ENCODE peak calls at places on chromosomes 6 and 20, in six cellular contexts. One of them, this sample, is unnamed.

GRCh38 chr6:318265-318890 is 26.1 kb downstream of the DUSP22 start:
- DNase-seq in Panc1: no peak
- DNase-seq in sigmoid colon: peak; percentile 54
- DNase-seq in HL-60: no peak
- DNase-seq in stomach: no peak
- DNase-seq in vagina: no peak
- DNase-seq in this sample: no peak

GRCh38 chr6:52407467-52407866 is 12.7 kb upstream of the EFHC1 start:
- DNase-seq in Panc1: no peak
- DNase-seq in sigmoid colon: no peak
- DNase-seq in HL-60: peak; percentile 42
- DNase-seq in stomach: no peak
- DNase-seq in vagina: no peak
- DNase-seq in this sample: peak; percentile 68

GRCh38 chr6:130697661-130698535 is 129.3 kb upstream of the SMLR1 start:
- DNase-seq in Panc1: peak; percentile 10
- DNase-seq in sigmoid colon: no peak
- DNase-seq in HL-60: peak; percentile 8
- DNase-seq in stomach: peak; percentile 40
- DNase-seq in vagina: no peak
- DNase-seq in this sample: peak; percentile 30

GRCh38 chr6:127069659-127070279 is 48.7 kb upstream of the RSPO3 start:
- DNase-seq in Panc1: no peak
- DNase-seq in sigmoid colon: no peak
- DNase-seq in HL-60: no peak
- DNase-seq in stomach: no peak
- DNase-seq in vagina: no peak
- DNase-seq in this sample: peak; percentile 39

GRCh38 chr6:111377558-111378120 is 105.4 kb downstream of the REV3L start:
- DNase-seq in Panc1: no peak
- DNase-seq in sigmoid colon: no peak
- DNase-seq in HL-60: no peak
- DNase-seq in stomach: no peak
- DNase-seq in vagina: no peak
- DNase-seq in this sample: no peak

GRCh38 chr6:18509871-18510643 is 122.9 kb downstream of the RNF144B start:
- DNase-seq in Panc1: no peak
- DNase-seq in sigmoid colon: no peak
- DNase-seq in HL-60: no peak
- DNase-seq in stomach: no peak
- DNase-seq in vagina: no peak
- DNase-seq in this sample: no peak

GRCh38 chr20:41133709-41134361 is 3.5 kb upstream of the PLCG1 start:
- DNase-seq in Panc1: no peak
- DNase-seq in sigmoid colon: no peak
- DNase-seq in HL-60: no peak
- DNase-seq in stomach: no peak
- DNase-seq in vagina: no peak
- DNase-seq in this sample: no peak

GRCh38 chr20:10469599-10469998 is 34.5 kb downstream of the SLX4IP start:
- DNase-seq in Panc1: peak; percentile 60
- DNase-seq in sigmoid colon: peak; percentile 88
- DNase-seq in HL-60: peak; percentile 78
- DNase-seq in stomach: no peak
- DNase-seq in vagina: no peak
- DNase-seq in this sample: peak; percentile 77

GRCh38 chr20:642398-643174 is 10.4 kb downstream of the SRXN1 start:
- DNase-seq in Panc1: no peak
- DNase-seq in sigmoid colon: no peak
- DNase-seq in HL-60: no peak
- DNase-seq in stomach: no peak
- DNase-seq in vagina: no peak
- DNase-seq in this sample: peak; percentile 69

GRCh38 chr6:14228571-14228970 is 111.0 kb downstream of the CD83 start:
- DNase-seq in Panc1: no peak
- DNase-seq in sigmoid colon: no peak
- DNase-seq in HL-60: no peak
- DNase-seq in stomach: no peak
- DNase-seq in vagina: no peak
- DNase-seq in this sample: no peak

GRCh38 chr6:98821739-98822405 is 12.5 kb upstream of the POU3F2 start:
- DNase-seq in Panc1: no peak
- DNase-seq in sigmoid colon: no peak
- DNase-seq in HL-60: no peak
- DNase-seq in stomach: no peak
- DNase-seq in vagina: no peak
- DNase-seq in this sample: no peak

GRCh38 chr20:34296468-34296867 is 6.7 kb downstream of the AHCY start:
- DNase-seq in Panc1: no peak
- DNase-seq in sigmoid colon: no peak
- DNase-seq in HL-60: no peak
- DNase-seq in stomach: no peak
- DNase-seq in vagina: no peak
- DNase-seq in this sample: no peak

GRCh38 chr6:156110249-156110648 is 654.6 kb upstream of the NOX3 start:
- DNase-seq in Panc1: no peak
- DNase-seq in sigmoid colon: no peak
- DNase-seq in HL-60: no peak
- DNase-seq in stomach: no peak
- DNase-seq in vagina: no peak
- DNase-seq in this sample: no peak

GRCh38 chr6:156109713-156110112 is 654.1 kb upstream of the NOX3 start:
- DNase-seq in Panc1: no peak
- DNase-seq in sigmoid colon: no peak
- DNase-seq in HL-60: no peak
- DNase-seq in stomach: no peak
- DNase-seq in vagina: no peak
- DNase-seq in this sample: no peak

GRCh38 chr6:156111913-156112312 is 656.3 kb upstream of the NOX3 start:
- DNase-seq in Panc1: no peak
- DNase-seq in sigmoid colon: no peak
- DNase-seq in HL-60: no peak
- DNase-seq in stomach: no peak
- DNase-seq in vagina: no peak
- DNase-seq in this sample: no peak

GRCh38 chr6:156102129-156102528 is 646.5 kb upstream of the NOX3 start:
- DNase-seq in Panc1: no peak
- DNase-seq in sigmoid colon: no peak
- DNase-seq in HL-60: no peak
- DNase-seq in stomach: no peak
- DNase-seq in vagina: no peak
- DNase-seq in this sample: no peak

GRCh38 chr6:156107514-156108150 is 652.0 kb upstream of the NOX3 start:
- DNase-seq in Panc1: no peak
- DNase-seq in sigmoid colon: no peak
- DNase-seq in HL-60: no peak
- DNase-seq in stomach: no peak
- DNase-seq in vagina: no peak
- DNase-seq in this sample: no peak
- TF ChIP-seq POLR2AphosphoS5 in Panc1: no peak
- TF ChIP-seq POLR2AphosphoS5 in sigmoid colon: no peak
- TF ChIP-seq POLR2AphosphoS5 in HL-60: no peak
- TF ChIP-seq POLR2AphosphoS5 in stomach: no peak
- TF ChIP-seq POLR2AphosphoS5 in vagina: no peak
- TF ChIP-seq POLR2AphosphoS5 in this sample: no peak

GRCh38 chr6:154623391-154623790 is 109.8 kb upstream of the SCAF8 start:
- DNase-seq in Panc1: no peak
- DNase-seq in sigmoid colon: no peak
- DNase-seq in HL-60: no peak
- DNase-seq in stomach: no peak
- DNase-seq in vagina: no peak
- DNase-seq in this sample: no peak

GRCh38 chr6:154624038-154624599 is 109.1 kb upstream of the SCAF8 start:
- DNase-seq in Panc1: no peak
- DNase-seq in sigmoid colon: no peak
- DNase-seq in HL-60: no peak
- DNase-seq in stomach: no peak
- DNase-seq in vagina: no peak
- DNase-seq in this sample: no peak

GRCh38 chr6:154619183-154619582 is 108.7 kb upstream of the CNKSR3 start:
- DNase-seq in Panc1: no peak
- DNase-seq in sigmoid colon: no peak
- DNase-seq in HL-60: no peak
- DNase-seq in stomach: peak; percentile 58
- DNase-seq in vagina: no peak
- DNase-seq in this sample: no peak

GRCh38 chr6:154622618-154623336 is 110.4 kb upstream of the SCAF8 start:
- DNase-seq in Panc1: no peak
- DNase-seq in sigmoid colon: no peak
- DNase-seq in HL-60: no peak
- DNase-seq in stomach: peak; percentile 84
- DNase-seq in vagina: no peak
- DNase-seq in this sample: no peak

GRCh38 chr6:154621611-154622010 is 111.1 kb upstream of the CNKSR3 start:
- DNase-seq in Panc1: no peak
- DNase-seq in sigmoid colon: no peak
- DNase-seq in HL-60: no peak
- DNase-seq in stomach: no peak
- DNase-seq in vagina: no peak
- DNase-seq in this sample: no peak
- TF ChIP-seq POLR2AphosphoS5 in Panc1: no peak
- TF ChIP-seq POLR2AphosphoS5 in sigmoid colon: no peak
- TF ChIP-seq POLR2AphosphoS5 in HL-60: no peak
- TF ChIP-seq POLR2AphosphoS5 in stomach: no peak
- TF ChIP-seq POLR2AphosphoS5 in vagina: no peak
- TF ChIP-seq POLR2AphosphoS5 in this sample: no peak

GRCh38 chr6:31113861-31114539 is 600 bp upstream of the PSORS1C1 start:
- DNase-seq in Panc1: no peak
- DNase-seq in sigmoid colon: no peak
- DNase-seq in HL-60: no peak
- DNase-seq in stomach: no peak
- DNase-seq in vagina: no peak
- DNase-seq in this sample: no peak

GRCh38 chr6:31116661-31117385 is 2.2 kb downstream of the PSORS1C1 start:
- DNase-seq in Panc1: no peak
- DNase-seq in sigmoid colon: no peak
- DNase-seq in HL-60: no peak
- DNase-seq in stomach: no peak
- DNase-seq in vagina: no peak
- DNase-seq in this sample: no peak

GRCh38 chr6:31115941-31116560 is 1.5 kb downstream of the PSORS1C1 start:
- DNase-seq in Panc1: no peak
- DNase-seq in sigmoid colon: no peak
- DNase-seq in HL-60: no peak
- DNase-seq in stomach: no peak
- DNase-seq in vagina: no peak
- DNase-seq in this sample: no peak

GRCh38 chr6:31114540-31114876 is at the start of gene PSORS1C1:
- DNase-seq in Panc1: peak; percentile 72
- DNase-seq in sigmoid colon: peak; percentile 97
- DNase-seq in HL-60: no peak
- DNase-seq in stomach: peak; percentile 83
- DNase-seq in vagina: no peak
- DNase-seq in this sample: peak; percentile 49

GRCh38 chr6:31114970-31115849 is 610 bp downstream of the PSORS1C1 start:
- DNase-seq in Panc1: no peak
- DNase-seq in sigmoid colon: no peak
- DNase-seq in HL-60: no peak
- DNase-seq in stomach: no peak
- DNase-seq in vagina: no peak
- DNase-seq in this sample: peak; percentile 25
- TF ChIP-seq POLR2AphosphoS5 in Panc1: no peak
- TF ChIP-seq POLR2AphosphoS5 in sigmoid colon: no peak
- TF ChIP-seq POLR2AphosphoS5 in HL-60: no peak
- TF ChIP-seq POLR2AphosphoS5 in stomach: no peak
- TF ChIP-seq POLR2AphosphoS5 in vagina: no peak
- TF ChIP-seq POLR2AphosphoS5 in this sample: no peak

DNA sequence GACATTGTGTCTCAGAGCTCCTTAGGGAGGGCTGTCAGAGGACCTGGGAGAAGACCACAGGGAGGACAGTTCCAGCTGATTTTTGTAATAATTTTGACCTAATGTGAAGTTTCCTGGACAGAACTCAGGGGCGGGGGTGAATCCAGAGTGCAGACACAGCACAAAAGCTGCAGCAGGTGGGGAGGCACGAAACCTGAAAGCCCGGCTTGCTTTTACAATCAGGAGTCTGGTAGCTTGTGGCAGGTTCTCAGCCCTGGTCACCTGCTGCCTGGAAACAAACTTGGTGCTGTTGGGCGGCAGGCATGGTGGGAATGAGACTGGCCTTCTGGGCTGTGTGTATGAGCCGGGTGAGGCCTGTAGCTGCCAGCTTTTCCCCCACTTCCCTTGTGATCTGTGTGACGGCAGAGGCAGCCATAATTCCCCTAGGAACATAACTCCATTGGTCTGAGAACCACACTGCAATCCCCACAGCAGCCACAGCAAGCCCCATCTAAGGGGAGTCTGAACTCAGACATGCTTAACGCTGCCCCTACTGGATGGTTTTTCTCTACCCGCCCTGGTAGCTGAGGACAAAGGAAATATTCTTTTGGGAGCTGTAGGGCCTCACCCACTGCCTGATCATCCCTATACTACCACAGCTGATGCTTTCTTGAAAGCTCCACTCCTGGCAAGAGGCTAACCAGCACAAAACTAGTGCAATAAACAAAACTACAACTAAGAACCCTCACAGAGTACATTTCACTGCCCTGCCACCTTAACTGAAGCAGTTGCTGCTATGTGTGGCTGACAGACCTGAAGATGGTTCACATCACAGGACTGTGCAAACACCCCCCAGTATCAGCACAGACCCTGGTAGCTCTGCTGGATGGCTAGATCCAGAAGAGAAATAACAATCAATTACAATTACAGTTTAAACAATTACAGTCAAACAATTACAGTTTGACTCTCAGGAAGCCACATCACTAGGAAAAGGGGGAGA is 1055.1 kb upstream of the GJE1 start:
- DNase-seq in Panc1: no peak
- DNase-seq in sigmoid colon: no peak
- DNase-seq in HL-60: peak; percentile 37
- DNase-seq in stomach: no peak
- DNase-seq in vagina: no peak
- DNase-seq in this sample: peak; percentile 80
- TF ChIP-seq POLR2AphosphoS5 in Panc1: no peak
- TF ChIP-seq POLR2AphosphoS5 in sigmoid colon: no peak
- TF ChIP-seq POLR2AphosphoS5 in HL-60: no peak
- TF ChIP-seq POLR2AphosphoS5 in stomach: no peak
- TF ChIP-seq POLR2AphosphoS5 in vagina: no peak
- TF ChIP-seq POLR2AphosphoS5 in this sample: no peak

This sample was measured in HepG2.